ENCODE peak calls at places on chromosomes 11 and 22, in six cellular contexts. One of them, this sample, is unnamed.

GRCh38 chr22:33354928-33355327 is 296.7 kb upstream of the SYN3 start:
- DNase-seq in fibroblast of lung: peak; percentile 50
- DNase-seq in activated T-cell treated with anti-CD3 and anti-CD28 coated beads for 24 hours: no peak
- DNase-seq in naive thymus-derived CD8-positive, alpha-beta T cell: no peak
- DNase-seq in neuronal stem cell: no peak
- DNase-seq in SK-N-MC: no peak
- DNase-seq in this sample: no peak

GRCh38 chr11:35304393-35304790 is 115.0 kb downstream of the SLC1A2 start:
- DNase-seq in fibroblast of lung: peak; percentile 74
- DNase-seq in SK-N-MC: no peak
- DNase-seq in naive thymus-derived CD8-positive, alpha-beta T cell: no peak
- DNase-seq in activated T-cell treated with anti-CD3 and anti-CD28 coated beads for 24 hours: no peak
- DNase-seq in neuronal stem cell: no peak
- DNase-seq in this sample: peak; percentile 63

GRCh38 chr22:31199187-31199586 is 12.9 kb upstream of the LIMK2 start:
- DNase-seq in fibroblast of lung: no peak
- DNase-seq in SK-N-MC: no peak
- DNase-seq in activated T-cell treated with anti-CD3 and anti-CD28 coated beads for 24 hours: no peak
- DNase-seq in naive thymus-derived CD8-positive, alpha-beta T cell: no peak
- DNase-seq in neuronal stem cell: no peak
- DNase-seq in this sample: no peak

GRCh38 chr11:126282361-126282741 is 542 bp upstream of the TIRAP start:
- DNase-seq in naive thymus-derived CD8-positive, alpha-beta T cell: peak; percentile 48
- DNase-seq in activated T-cell treated with anti-CD3 and anti-CD28 coated beads for 24 hours: peak; percentile 30
- DNase-seq in SK-N-MC: no peak
- DNase-seq in fibroblast of lung: peak; percentile 48
- DNase-seq in neuronal stem cell: no peak
- DNase-seq in this sample: peak; percentile 17

GRCh38 chr22:28143206-28143605 is 224.2 kb upstream of the PITPNB start:
- DNase-seq in neuronal stem cell: no peak
- DNase-seq in naive thymus-derived CD8-positive, alpha-beta T cell: no peak
- DNase-seq in activated T-cell treated with anti-CD3 and anti-CD28 coated beads for 24 hours: no peak
- DNase-seq in SK-N-MC: no peak
- DNase-seq in fibroblast of lung: peak; percentile 49
- DNase-seq in this sample: no peak

GRCh38 chr11:118870396-118871343 is 13.0 kb upstream of the CXCR5 start:
- DNase-seq in SK-N-MC: no peak
- DNase-seq in naive thymus-derived CD8-positive, alpha-beta T cell: no peak
- DNase-seq in neuronal stem cell: no peak
- DNase-seq in fibroblast of lung: peak; percentile 10
- DNase-seq in activated T-cell treated with anti-CD3 and anti-CD28 coated beads for 24 hours: no peak
- DNase-seq in this sample: no peak

GRCh38 chr22:22784249-22785039 is 103.2 kb upstream of the IGLL5 start:
- DNase-seq in naive thymus-derived CD8-positive, alpha-beta T cell: no peak
- DNase-seq in activated T-cell treated with anti-CD3 and anti-CD28 coated beads for 24 hours: no peak
- DNase-seq in neuronal stem cell: no peak
- DNase-seq in SK-N-MC: no peak
- DNase-seq in fibroblast of lung: no peak
- DNase-seq in this sample: no peak

GRCh38 chr11:123507043-123507442 is 77.0 kb downstream of the GRAMD1B start:
- DNase-seq in neuronal stem cell: no peak
- DNase-seq in activated T-cell treated with anti-CD3 and anti-CD28 coated beads for 24 hours: no peak
- DNase-seq in SK-N-MC: no peak
- DNase-seq in fibroblast of lung: peak; percentile 81
- DNase-seq in naive thymus-derived CD8-positive, alpha-beta T cell: no peak
- DNase-seq in this sample: no peak

GRCh38 chr22:19121631-19122142 is 525 bp downstream of the DGCR2 start:
- DNase-seq in SK-N-MC: no peak
- DNase-seq in neuronal stem cell: peak; percentile 24
- DNase-seq in fibroblast of lung: peak; percentile 44
- DNase-seq in naive thymus-derived CD8-positive, alpha-beta T cell: no peak
- DNase-seq in activated T-cell treated with anti-CD3 and anti-CD28 coated beads for 24 hours: no peak
- DNase-seq in this sample: peak; percentile 52

GRCh38 chr11:7437706-7438105 is 47.6 kb upstream of the OLFML1 start:
- DNase-seq in fibroblast of lung: peak; percentile 6
- DNase-seq in naive thymus-derived CD8-positive, alpha-beta T cell: no peak
- DNase-seq in SK-N-MC: no peak
- DNase-seq in neuronal stem cell: no peak
- DNase-seq in activated T-cell treated with anti-CD3 and anti-CD28 coated beads for 24 hours: no peak
- DNase-seq in this sample: no peak

GRCh38 chr11:74570266-74571061 is 21.9 kb upstream of the POLD3 start:
- DNase-seq in naive thymus-derived CD8-positive, alpha-beta T cell: no peak
- DNase-seq in activated T-cell treated with anti-CD3 and anti-CD28 coated beads for 24 hours: peak; percentile 8
- DNase-seq in fibroblast of lung: peak; percentile 37
- DNase-seq in neuronal stem cell: peak; percentile 37
- DNase-seq in SK-N-MC: peak; percentile 57
- DNase-seq in this sample: peak; percentile 71

GRCh38 chr11:123168236-123168635 is 26.8 kb downstream of the CLMP start:
- DNase-seq in naive thymus-derived CD8-positive, alpha-beta T cell: no peak
- DNase-seq in fibroblast of lung: no peak
- DNase-seq in activated T-cell treated with anti-CD3 and anti-CD28 coated beads for 24 hours: no peak
- DNase-seq in neuronal stem cell: no peak
- DNase-seq in SK-N-MC: no peak
- DNase-seq in this sample: no peak

GRCh38 chr11:69950120-69950519 is 128.0 kb upstream of the ANO1 start:
- DNase-seq in neuronal stem cell: no peak
- DNase-seq in activated T-cell treated with anti-CD3 and anti-CD28 coated beads for 24 hours: no peak
- DNase-seq in fibroblast of lung: no peak
- DNase-seq in SK-N-MC: no peak
- DNase-seq in naive thymus-derived CD8-positive, alpha-beta T cell: no peak
- DNase-seq in this sample: peak; percentile 49

GRCh38 chr11:112590778-112591177 is 330.1 kb upstream of the PLET1 start:
- DNase-seq in naive thymus-derived CD8-positive, alpha-beta T cell: no peak
- DNase-seq in SK-N-MC: no peak
- DNase-seq in neuronal stem cell: no peak
- DNase-seq in activated T-cell treated with anti-CD3 and anti-CD28 coated beads for 24 hours: no peak
- DNase-seq in fibroblast of lung: peak; percentile 51
- DNase-seq in this sample: no peak

GRCh38 chr11:58086528-58086927 is 38.8 kb downstream of the OR9I1 start:
- DNase-seq in SK-N-MC: no peak
- DNase-seq in fibroblast of lung: no peak
- DNase-seq in activated T-cell treated with anti-CD3 and anti-CD28 coated beads for 24 hours: no peak
- DNase-seq in neuronal stem cell: no peak
- DNase-seq in naive thymus-derived CD8-positive, alpha-beta T cell: no peak
- DNase-seq in this sample: no peak

GRCh38 chr11:125455851-125456250 is 40.2 kb downstream of the FEZ1 start:
- DNase-seq in fibroblast of lung: no peak
- DNase-seq in neuronal stem cell: no peak
- DNase-seq in SK-N-MC: no peak
- DNase-seq in naive thymus-derived CD8-positive, alpha-beta T cell: no peak
- DNase-seq in activated T-cell treated with anti-CD3 and anti-CD28 coated beads for 24 hours: no peak
- DNase-seq in this sample: no peak

GRCh38 chr22:33776491-33776890 is 143.8 kb downstream of the LARGE1 start:
- DNase-seq in activated T-cell treated with anti-CD3 and anti-CD28 coated beads for 24 hours: no peak
- DNase-seq in neuronal stem cell: no peak
- DNase-seq in naive thymus-derived CD8-positive, alpha-beta T cell: no peak
- DNase-seq in fibroblast of lung: no peak
- DNase-seq in SK-N-MC: no peak
- DNase-seq in this sample: no peak

GRCh38 chr22:27489265-27489675 is 312.3 kb downstream of the MN1 start:
- DNase-seq in neuronal stem cell: no peak
- DNase-seq in activated T-cell treated with anti-CD3 and anti-CD28 coated beads for 24 hours: no peak
- DNase-seq in fibroblast of lung: peak; percentile 39
- DNase-seq in SK-N-MC: no peak
- DNase-seq in naive thymus-derived CD8-positive, alpha-beta T cell: no peak
- DNase-seq in this sample: no peak

GRCh38 chr11:73830261-73830660 is 42.6 kb downstream of the MRPL48 start:
- DNase-seq in naive thymus-derived CD8-positive, alpha-beta T cell: no peak
- DNase-seq in neuronal stem cell: no peak
- DNase-seq in SK-N-MC: no peak
- DNase-seq in activated T-cell treated with anti-CD3 and anti-CD28 coated beads for 24 hours: no peak
- DNase-seq in fibroblast of lung: no peak
- DNase-seq in this sample: no peak

GRCh38 chr22:23396362-23397007 is 183.6 kb downstream of the IGLL1 start:
- DNase-seq in neuronal stem cell: no peak
- DNase-seq in naive thymus-derived CD8-positive, alpha-beta T cell: no peak
- DNase-seq in activated T-cell treated with anti-CD3 and anti-CD28 coated beads for 24 hours: no peak
- DNase-seq in fibroblast of lung: no peak
- DNase-seq in SK-N-MC: no peak
- DNase-seq in this sample: no peak

GRCh38 chr11:71482216-71482615 is 29.2 kb downstream of the NADSYN1 start:
- DNase-seq in neuronal stem cell: no peak
- DNase-seq in fibroblast of lung: no peak
- DNase-seq in activated T-cell treated with anti-CD3 and anti-CD28 coated beads for 24 hours: no peak
- DNase-seq in SK-N-MC: no peak
- DNase-seq in naive thymus-derived CD8-positive, alpha-beta T cell: no peak
- DNase-seq in this sample: no peak

GRCh38 chr22:26956346-26956745 is 299.0 kb downstream of the MIAT start:
- DNase-seq in fibroblast of lung: peak; percentile 9
- DNase-seq in activated T-cell treated with anti-CD3 and anti-CD28 coated beads for 24 hours: no peak
- DNase-seq in neuronal stem cell: no peak
- DNase-seq in SK-N-MC: no peak
- DNase-seq in naive thymus-derived CD8-positive, alpha-beta T cell: no peak
- DNase-seq in this sample: no peak

GRCh38 chr11:78199653-78200015 is 10.9 kb downstream of the USP35 start:
- DNase-seq in SK-N-MC: no peak
- DNase-seq in neuronal stem cell: no peak
- DNase-seq in fibroblast of lung: no peak
- DNase-seq in naive thymus-derived CD8-positive, alpha-beta T cell: no peak
- DNase-seq in activated T-cell treated with anti-CD3 and anti-CD28 coated beads for 24 hours: no peak
- DNase-seq in this sample: no peak

GRCh38 chr11:1221848-1222311 is 986 bp upstream of the MUC5B start:
- DNase-seq in SK-N-MC: no peak
- DNase-seq in neuronal stem cell: no peak
- DNase-seq in naive thymus-derived CD8-positive, alpha-beta T cell: no peak
- DNase-seq in activated T-cell treated with anti-CD3 and anti-CD28 coated beads for 24 hours: no peak
- DNase-seq in fibroblast of lung: no peak
- DNase-seq in this sample: no peak

GRCh38 chr11:70002433-70002832 is 75.7 kb upstream of the ANO1 start:
- DNase-seq in naive thymus-derived CD8-positive, alpha-beta T cell: no peak
- DNase-seq in SK-N-MC: no peak
- DNase-seq in fibroblast of lung: no peak
- DNase-seq in activated T-cell treated with anti-CD3 and anti-CD28 coated beads for 24 hours: no peak
- DNase-seq in neuronal stem cell: no peak
- DNase-seq in this sample: peak; percentile 6

GRCh38 chr11:2566223-2567025 is 121.6 kb downstream of the KCNQ1 start:
- DNase-seq in neuronal stem cell: no peak
- DNase-seq in naive thymus-derived CD8-positive, alpha-beta T cell: no peak
- DNase-seq in SK-N-MC: no peak
- DNase-seq in fibroblast of lung: no peak
- DNase-seq in activated T-cell treated with anti-CD3 and anti-CD28 coated beads for 24 hours: no peak
- DNase-seq in this sample: no peak

GRCh38 chr11:36186340-36186739 is 102.9 kb downstream of the COMMD9 start:
- DNase-seq in naive thymus-derived CD8-positive, alpha-beta T cell: no peak
- DNase-seq in SK-N-MC: no peak
- DNase-seq in activated T-cell treated with anti-CD3 and anti-CD28 coated beads for 24 hours: no peak
- DNase-seq in neuronal stem cell: no peak
- DNase-seq in fibroblast of lung: peak; percentile 82
- DNase-seq in this sample: peak; percentile 91

GRCh38 chr11:123386746-123387510 is 43.1 kb upstream of the GRAMD1B start:
- DNase-seq in naive thymus-derived CD8-positive, alpha-beta T cell: no peak
- DNase-seq in SK-N-MC: no peak
- DNase-seq in neuronal stem cell: no peak
- DNase-seq in activated T-cell treated with anti-CD3 and anti-CD28 coated beads for 24 hours: no peak
- DNase-seq in fibroblast of lung: peak; percentile 60
- DNase-seq in this sample: no peak

GRCh38 chr11:6206456-6207180 is 1.3 kb downstream of the C11orf42 start:
- DNase-seq in activated T-cell treated with anti-CD3 and anti-CD28 coated beads for 24 hours: no peak
- DNase-seq in SK-N-MC: no peak
- DNase-seq in fibroblast of lung: peak; percentile 46
- DNase-seq in naive thymus-derived CD8-positive, alpha-beta T cell: no peak
- DNase-seq in neuronal stem cell: no peak
- DNase-seq in this sample: no peak

GRCh38 chr22:27041745-27042144 is 384.4 kb downstream of the MIAT start:
- DNase-seq in neuronal stem cell: no peak
- DNase-seq in fibroblast of lung: no peak
- DNase-seq in activated T-cell treated with anti-CD3 and anti-CD28 coated beads for 24 hours: no peak
- DNase-seq in SK-N-MC: no peak
- DNase-seq in naive thymus-derived CD8-positive, alpha-beta T cell: no peak
- DNase-seq in this sample: no peak

GRCh38 chr22:40240671-40241070 is 62.9 kb downstream of the TNRC6B start:
- DNase-seq in neuronal stem cell: no peak
- DNase-seq in activated T-cell treated with anti-CD3 and anti-CD28 coated beads for 24 hours: no peak
- DNase-seq in SK-N-MC: no peak
- DNase-seq in fibroblast of lung: no peak
- DNase-seq in naive thymus-derived CD8-positive, alpha-beta T cell: no peak
- DNase-seq in this sample: peak; percentile 15

GRCh38 chr11:8354622-8355417 is 91.1 kb upstream of the LMO1 start:
- DNase-seq in fibroblast of lung: peak; percentile 13
- DNase-seq in activated T-cell treated with anti-CD3 and anti-CD28 coated beads for 24 hours: no peak
- DNase-seq in naive thymus-derived CD8-positive, alpha-beta T cell: no peak
- DNase-seq in neuronal stem cell: peak; percentile 45
- DNase-seq in SK-N-MC: no peak
- DNase-seq in this sample: no peak

GRCh38 chr22:45552580-45553332 is 50.1 kb downstream of the FBLN1 start:
- DNase-seq in neuronal stem cell: no peak
- DNase-seq in naive thymus-derived CD8-positive, alpha-beta T cell: no peak
- DNase-seq in activated T-cell treated with anti-CD3 and anti-CD28 coated beads for 24 hours: no peak
- DNase-seq in SK-N-MC: no peak
- DNase-seq in fibroblast of lung: peak; percentile 97
- DNase-seq in this sample: peak; percentile 42

GRCh38 chr11:116224154-116224888 is 548.5 kb downstream of the BUD13 start:
- DNase-seq in SK-N-MC: no peak
- DNase-seq in naive thymus-derived CD8-positive, alpha-beta T cell: no peak
- DNase-seq in neuronal stem cell: peak; percentile 51
- DNase-seq in fibroblast of lung: peak; percentile 21
- DNase-seq in activated T-cell treated with anti-CD3 and anti-CD28 coated beads for 24 hours: peak; percentile 5
- DNase-seq in this sample: peak; percentile 14

GRCh38 chr11:128837627-128838026 is 29.5 kb downstream of the KCNJ1 start:
- DNase-seq in activated T-cell treated with anti-CD3 and anti-CD28 coated beads for 24 hours: no peak
- DNase-seq in fibroblast of lung: no peak
- DNase-seq in naive thymus-derived CD8-positive, alpha-beta T cell: no peak
- DNase-seq in SK-N-MC: no peak
- DNase-seq in neuronal stem cell: no peak
- DNase-seq in this sample: no peak

GRCh38 chr11:100367892-100368291 is 319.2 kb upstream of the ARHGAP42 start:
- DNase-seq in SK-N-MC: no peak
- DNase-seq in neuronal stem cell: no peak
- DNase-seq in naive thymus-derived CD8-positive, alpha-beta T cell: no peak
- DNase-seq in fibroblast of lung: no peak
- DNase-seq in activated T-cell treated with anti-CD3 and anti-CD28 coated beads for 24 hours: no peak
- DNase-seq in this sample: no peak

GRCh38 chr11:119478711-119479285 is 55.8 kb upstream of the THY1 start:
- DNase-seq in naive thymus-derived CD8-positive, alpha-beta T cell: no peak
- DNase-seq in neuronal stem cell: no peak
- DNase-seq in activated T-cell treated with anti-CD3 and anti-CD28 coated beads for 24 hours: no peak
- DNase-seq in SK-N-MC: no peak
- DNase-seq in fibroblast of lung: no peak
- DNase-seq in this sample: no peak

GRCh38 chr11:125433454-125434121 is 62.5 kb downstream of the FEZ1 start:
- DNase-seq in naive thymus-derived CD8-positive, alpha-beta T cell: no peak
- DNase-seq in fibroblast of lung: peak; percentile 55
- DNase-seq in activated T-cell treated with anti-CD3 and anti-CD28 coated beads for 24 hours: no peak
- DNase-seq in neuronal stem cell: peak; percentile 48
- DNase-seq in SK-N-MC: no peak
- DNase-seq in this sample: peak; percentile 61

This sample was measured in MCF 10A.